ENCODE peak calls at places on chromosomes 16 and 17, in eight cellular contexts. One of them, this sample, is unnamed.

GRCh38 chr17:72560303-72561247 is 439.8 kb downstream of the SOX9 start:
- DNase-seq in HL-60: peak; percentile 36
- DNase-seq in GM20000: peak; percentile 80
- DNase-seq in MM.1S: peak; percentile 52
- DNase-seq in PC-9: peak; percentile 43
- DNase-seq in Daoy: peak; percentile 74
- DNase-seq in spleen: no peak
- DNase-seq in tibial nerve: no peak
- DNase-seq in this sample: peak; percentile 70

GRCh38 chr17:15945493-15946209 is 721 bp downstream of the ADORA2B start:
- DNase-seq in PC-9: no peak
- DNase-seq in tibial nerve: no peak
- DNase-seq in MM.1S: no peak
- DNase-seq in HL-60: no peak
- DNase-seq in GM20000: peak; percentile 41
- DNase-seq in spleen: peak; percentile 72
- DNase-seq in Daoy: no peak
- DNase-seq in this sample: peak; percentile 84

GRCh38 chr17:77423589-77424451 is 283.1 kb downstream of the SEC14L1 start:
- DNase-seq in PC-9: no peak
- DNase-seq in MM.1S: no peak
- DNase-seq in HL-60: no peak
- DNase-seq in GM20000: no peak
- DNase-seq in spleen: no peak
- DNase-seq in tibial nerve: peak; percentile 88
- DNase-seq in Daoy: peak; percentile 92
- DNase-seq in this sample: peak; percentile 97

GRCh38 chr16:17590711-17591654 is 120.2 kb upstream of the XYLT1 start:
- DNase-seq in spleen: no peak
- DNase-seq in tibial nerve: no peak
- DNase-seq in PC-9: no peak
- DNase-seq in MM.1S: no peak
- DNase-seq in HL-60: no peak
- DNase-seq in Daoy: peak; percentile 12
- DNase-seq in GM20000: no peak
- DNase-seq in this sample: no peak

GRCh38 chr16:11610121-11610505 is 23.4 kb upstream of the LITAF start:
- DNase-seq in MM.1S: no peak
- DNase-seq in PC-9: no peak
- DNase-seq in spleen: peak; percentile 40
- DNase-seq in Daoy: no peak
- DNase-seq in HL-60: no peak
- DNase-seq in GM20000: no peak
- DNase-seq in tibial nerve: no peak
- DNase-seq in this sample: peak; percentile 44

GRCh38 chr17:27624555-27624954 is 6.4 kb upstream of the LGALS9 start:
- DNase-seq in PC-9: no peak
- DNase-seq in GM20000: no peak
- DNase-seq in tibial nerve: no peak
- DNase-seq in MM.1S: no peak
- DNase-seq in spleen: no peak
- DNase-seq in Daoy: no peak
- DNase-seq in HL-60: no peak
- DNase-seq in this sample: no peak

GRCh38 chr17:47993031-47993546 is 22.2 kb downstream of the CDK5RAP3 start:
- DNase-seq in spleen: no peak
- DNase-seq in Daoy: no peak
- DNase-seq in MM.1S: no peak
- DNase-seq in GM20000: no peak
- DNase-seq in tibial nerve: no peak
- DNase-seq in PC-9: no peak
- DNase-seq in HL-60: no peak
- DNase-seq in this sample: no peak

GRCh38 chr17:30378191-30378796 is 433 bp upstream of the CPD start:
- DNase-seq in tibial nerve: no peak
- DNase-seq in HL-60: no peak
- DNase-seq in MM.1S: peak; percentile 33
- DNase-seq in spleen: peak; percentile 88
- DNase-seq in PC-9: no peak
- DNase-seq in GM20000: peak; percentile 36
- DNase-seq in Daoy: no peak
- DNase-seq in this sample: no peak

GRCh38 chr16:4728676-4729075 is 5.4 kb downstream of the ANKS3 start:
- DNase-seq in PC-9: no peak
- DNase-seq in spleen: no peak
- DNase-seq in Daoy: no peak
- DNase-seq in GM20000: no peak
- DNase-seq in MM.1S: no peak
- DNase-seq in HL-60: no peak
- DNase-seq in tibial nerve: no peak
- DNase-seq in this sample: no peak

GRCh38 chr17:62704381-62704971 is 77.0 kb downstream of the MRC2 start:
- DNase-seq in spleen: peak; percentile 76
- DNase-seq in HL-60: no peak
- DNase-seq in Daoy: peak; percentile 64
- DNase-seq in tibial nerve: peak; percentile 29
- DNase-seq in GM20000: no peak
- DNase-seq in MM.1S: no peak
- DNase-seq in PC-9: peak; percentile 86
- DNase-seq in this sample: peak; percentile 79

GRCh38 chr17:39928868-39929651 is 1.5 kb downstream of the LRRC3C start:
- DNase-seq in HL-60: no peak
- DNase-seq in MM.1S: no peak
- DNase-seq in tibial nerve: no peak
- DNase-seq in Daoy: peak; percentile 74
- DNase-seq in GM20000: peak; percentile 54
- DNase-seq in spleen: no peak
- DNase-seq in PC-9: peak; percentile 96
- DNase-seq in this sample: no peak

This sample was measured in posterior vena cava.